ENCODE peak calls at places on chromosomes 13 and 19, in eight cellular contexts. One of them, this sample, is unnamed.

GRCh38 chr19:56312787-56313343 is 1.8 kb downstream of the ZSCAN5A start:
- DNase-seq in tibial nerve: no peak
- DNase-seq in breast epithelium: no peak
- DNase-seq in AG09309: no peak
- DNase-seq in CD4-positive, alpha-beta memory T cell: no peak
- DNase-seq in foreskin fibroblast: no peak
- DNase-seq in SJSA1: no peak
- DNase-seq in effector memory CD4-positive, alpha-beta T cell: no peak
- DNase-seq in this sample: no peak

GRCh38 chr13:113936166-113936565 is 37.7 kb downstream of the C13orf46 start:
- DNase-seq in tibial nerve: no peak
- DNase-seq in breast epithelium: no peak
- DNase-seq in AG09309: no peak
- DNase-seq in CD4-positive, alpha-beta memory T cell: no peak
- DNase-seq in foreskin fibroblast: no peak
- DNase-seq in SJSA1: no peak
- DNase-seq in effector memory CD4-positive, alpha-beta T cell: no peak
- DNase-seq in this sample: no peak

GRCh38 chr13:77222909-77223308 is 104.0 kb downstream of the MYCBP2 start:
- DNase-seq in tibial nerve: no peak
- DNase-seq in breast epithelium: no peak
- DNase-seq in AG09309: no peak
- DNase-seq in CD4-positive, alpha-beta memory T cell: no peak
- DNase-seq in foreskin fibroblast: no peak
- DNase-seq in SJSA1: no peak
- DNase-seq in effector memory CD4-positive, alpha-beta T cell: no peak
- DNase-seq in this sample: no peak

GRCh38 chr13:66948910-66949309 is 281.2 kb downstream of the PCDH9 start:
- DNase-seq in tibial nerve: no peak
- DNase-seq in breast epithelium: no peak
- DNase-seq in AG09309: no peak
- DNase-seq in CD4-positive, alpha-beta memory T cell: no peak
- DNase-seq in foreskin fibroblast: no peak
- DNase-seq in SJSA1: no peak
- DNase-seq in effector memory CD4-positive, alpha-beta T cell: no peak
- DNase-seq in this sample: no peak

GRCh38 chr13:109026266-109026665 is 396.9 kb downstream of the MYO16 start:
- DNase-seq in tibial nerve: no peak
- DNase-seq in breast epithelium: no peak
- DNase-seq in AG09309: no peak
- DNase-seq in CD4-positive, alpha-beta memory T cell: no peak
- DNase-seq in foreskin fibroblast: no peak
- DNase-seq in SJSA1: no peak
- DNase-seq in effector memory CD4-positive, alpha-beta T cell: no peak
- DNase-seq in this sample: no peak

GRCh38 chr13:59730026-59730425 is 433.7 kb downstream of the DIAPH3 start:
- DNase-seq in tibial nerve: no peak
- DNase-seq in breast epithelium: no peak
- DNase-seq in AG09309: no peak
- DNase-seq in CD4-positive, alpha-beta memory T cell: no peak
- DNase-seq in foreskin fibroblast: no peak
- DNase-seq in SJSA1: no peak
- DNase-seq in effector memory CD4-positive, alpha-beta T cell: no peak
- DNase-seq in this sample: peak; percentile 18

GRCh38 chr19:7947939-7948338 is 4.5 kb upstream of the TIMM44 start:
- DNase-seq in tibial nerve: no peak
- DNase-seq in breast epithelium: no peak
- DNase-seq in AG09309: no peak
- DNase-seq in CD4-positive, alpha-beta memory T cell: no peak
- DNase-seq in foreskin fibroblast: no peak
- DNase-seq in SJSA1: no peak
- DNase-seq in effector memory CD4-positive, alpha-beta T cell: no peak
- DNase-seq in this sample: no peak

GRCh38 chr19:5042556-5042955 is 73.6 kb downstream of the KDM4B start:
- DNase-seq in tibial nerve: no peak
- DNase-seq in breast epithelium: no peak
- DNase-seq in AG09309: no peak
- DNase-seq in CD4-positive, alpha-beta memory T cell: no peak
- DNase-seq in foreskin fibroblast: no peak
- DNase-seq in SJSA1: no peak
- DNase-seq in effector memory CD4-positive, alpha-beta T cell: no peak
- DNase-seq in this sample: no peak

GRCh38 chr19:13303381-13304129 is 153.3 kb downstream of the IER2 start:
- DNase-seq in tibial nerve: no peak
- DNase-seq in breast epithelium: no peak
- DNase-seq in AG09309: no peak
- DNase-seq in CD4-positive, alpha-beta memory T cell: no peak
- DNase-seq in foreskin fibroblast: no peak
- DNase-seq in SJSA1: no peak
- DNase-seq in effector memory CD4-positive, alpha-beta T cell: no peak
- DNase-seq in this sample: no peak

GRCh38 chr19:43471091-43471490 is 5.7 kb upstream of the LYPD3 start:
- DNase-seq in tibial nerve: no peak
- DNase-seq in breast epithelium: no peak
- DNase-seq in AG09309: no peak
- DNase-seq in CD4-positive, alpha-beta memory T cell: no peak
- DNase-seq in foreskin fibroblast: no peak
- DNase-seq in SJSA1: no peak
- DNase-seq in effector memory CD4-positive, alpha-beta T cell: no peak
- DNase-seq in this sample: no peak

GRCh38 chr19:43476606-43477005 is 11.2 kb upstream of the LYPD3 start:
- DNase-seq in tibial nerve: no peak
- DNase-seq in breast epithelium: no peak
- DNase-seq in AG09309: peak; percentile 46
- DNase-seq in CD4-positive, alpha-beta memory T cell: no peak
- DNase-seq in foreskin fibroblast: peak; percentile 62
- DNase-seq in SJSA1: peak; percentile 85
- DNase-seq in effector memory CD4-positive, alpha-beta T cell: no peak
- DNase-seq in this sample: no peak

GRCh38 chr19:43474986-43475705 is 9.7 kb upstream of the LYPD3 start:
- DNase-seq in tibial nerve: peak; percentile 94
- DNase-seq in breast epithelium: peak; percentile 96
- DNase-seq in AG09309: no peak
- DNase-seq in CD4-positive, alpha-beta memory T cell: peak; percentile 97
- DNase-seq in foreskin fibroblast: peak; percentile 92
- DNase-seq in SJSA1: no peak
- DNase-seq in effector memory CD4-positive, alpha-beta T cell: peak; percentile 95
- DNase-seq in this sample: peak; percentile 98

GRCh38 chr19:43478323-43478722 is 12.9 kb upstream of the LYPD3 start:
- DNase-seq in tibial nerve: no peak
- DNase-seq in breast epithelium: no peak
- DNase-seq in AG09309: no peak
- DNase-seq in CD4-positive, alpha-beta memory T cell: no peak
- DNase-seq in foreskin fibroblast: no peak
- DNase-seq in SJSA1: no peak
- DNase-seq in effector memory CD4-positive, alpha-beta T cell: no peak
- DNase-seq in this sample: no peak

DNA sequence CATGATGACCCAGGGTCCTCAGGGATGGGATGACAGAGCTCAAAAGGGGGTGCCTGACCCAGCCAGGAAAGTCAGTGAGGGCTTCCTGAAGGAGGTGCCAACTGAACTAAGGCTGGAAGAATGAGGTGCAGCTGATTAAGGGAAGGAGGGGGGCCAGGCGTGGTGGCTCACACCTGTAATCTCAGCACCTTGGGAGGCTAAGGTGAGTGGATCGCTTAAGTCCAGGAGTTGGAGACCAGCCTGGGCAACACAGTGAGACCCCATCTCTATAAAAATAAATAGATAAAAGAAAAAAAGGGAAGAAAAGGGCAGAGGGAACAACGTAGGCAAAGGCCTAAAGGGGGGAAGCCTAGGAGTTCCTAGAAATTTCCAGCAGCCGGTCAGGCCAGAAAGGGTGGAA is 9.1 kb upstream of the LYPD3 start:
- DNase-seq in tibial nerve: no peak
- DNase-seq in breast epithelium: no peak
- DNase-seq in AG09309: no peak
- DNase-seq in CD4-positive, alpha-beta memory T cell: no peak
- DNase-seq in foreskin fibroblast: no peak
- DNase-seq in SJSA1: no peak
- DNase-seq in effector memory CD4-positive, alpha-beta T cell: no peak
- DNase-seq in this sample: no peak
- H3K4me3 ChIP-seq in tibial nerve: peak overlapping the region; percentile 54
- H3K4me3 ChIP-seq in breast epithelium: peak overlapping the region; percentile 46
- H3K4me3 ChIP-seq in AG09309: no peak overlapping the region
- H3K4me3 ChIP-seq in CD4-positive, alpha-beta memory T cell: no peak overlapping the region
- H3K4me3 ChIP-seq in foreskin fibroblast: no peak overlapping the region
- H3K4me3 ChIP-seq in SJSA1: no peak overlapping the region
- H3K4me3 ChIP-seq in effector memory CD4-positive, alpha-beta T cell: no peak overlapping the region
- H3K4me3 ChIP-seq in this sample: no peak overlapping the region

GRCh38 chr13:52406629-52407028 is 657 bp upstream of the THSD1 start:
- DNase-seq in tibial nerve: no peak
- DNase-seq in breast epithelium: no peak
- DNase-seq in AG09309: no peak
- DNase-seq in CD4-positive, alpha-beta memory T cell: no peak
- DNase-seq in foreskin fibroblast: no peak
- DNase-seq in SJSA1: no peak
- DNase-seq in effector memory CD4-positive, alpha-beta T cell: no peak
- DNase-seq in this sample: no peak
- H3K4me3 ChIP-seq in tibial nerve: peak overlapping the region; percentile 64
- H3K4me3 ChIP-seq in breast epithelium: peak overlapping the region; percentile 65
- H3K4me3 ChIP-seq in AG09309: no peak overlapping the region
- H3K4me3 ChIP-seq in CD4-positive, alpha-beta memory T cell: no peak overlapping the region
- H3K4me3 ChIP-seq in foreskin fibroblast: peak overlapping the region; percentile 59
- H3K4me3 ChIP-seq in SJSA1: no peak overlapping the region
- H3K4me3 ChIP-seq in effector memory CD4-positive, alpha-beta T cell: peak overlapping the region; percentile 49
- H3K4me3 ChIP-seq in this sample: peak overlapping the region; percentile 56

GRCh38 chr19:23800281-23800680 is 41.6 kb upstream of the ZNF681 start:
- DNase-seq in tibial nerve: no peak
- DNase-seq in breast epithelium: no peak
- DNase-seq in AG09309: no peak
- DNase-seq in CD4-positive, alpha-beta memory T cell: peak; percentile 13
- DNase-seq in foreskin fibroblast: no peak
- DNase-seq in SJSA1: no peak
- DNase-seq in effector memory CD4-positive, alpha-beta T cell: no peak
- DNase-seq in this sample: no peak

GRCh38 chr19:23800868-23801267 is 42.2 kb upstream of the ZNF681 start:
- DNase-seq in tibial nerve: no peak
- DNase-seq in breast epithelium: no peak
- DNase-seq in AG09309: no peak
- DNase-seq in CD4-positive, alpha-beta memory T cell: no peak
- DNase-seq in foreskin fibroblast: no peak
- DNase-seq in SJSA1: no peak
- DNase-seq in effector memory CD4-positive, alpha-beta T cell: no peak
- DNase-seq in this sample: no peak

GRCh38 chr19:23799321-23799720 is 40.6 kb upstream of the ZNF681 start:
- DNase-seq in tibial nerve: no peak
- DNase-seq in breast epithelium: no peak
- DNase-seq in AG09309: no peak
- DNase-seq in CD4-positive, alpha-beta memory T cell: peak; percentile 59
- DNase-seq in foreskin fibroblast: no peak
- DNase-seq in SJSA1: no peak
- DNase-seq in effector memory CD4-positive, alpha-beta T cell: no peak
- DNase-seq in this sample: no peak

GRCh38 chr19:23802290-23802689 is 43.6 kb upstream of the ZNF681 start:
- DNase-seq in tibial nerve: no peak
- DNase-seq in breast epithelium: no peak
- DNase-seq in AG09309: no peak
- DNase-seq in CD4-positive, alpha-beta memory T cell: peak; percentile 24
- DNase-seq in foreskin fibroblast: no peak
- DNase-seq in SJSA1: no peak
- DNase-seq in effector memory CD4-positive, alpha-beta T cell: no peak
- DNase-seq in this sample: no peak

GRCh38 chr19:23801798-23802197 is 43.1 kb upstream of the ZNF681 start:
- DNase-seq in tibial nerve: no peak
- DNase-seq in breast epithelium: no peak
- DNase-seq in AG09309: no peak
- DNase-seq in CD4-positive, alpha-beta memory T cell: no peak
- DNase-seq in foreskin fibroblast: no peak
- DNase-seq in SJSA1: no peak
- DNase-seq in effector memory CD4-positive, alpha-beta T cell: no peak
- DNase-seq in this sample: no peak
- H3K4me3 ChIP-seq in tibial nerve: no peak overlapping the region
- H3K4me3 ChIP-seq in breast epithelium: no peak overlapping the region
- H3K4me3 ChIP-seq in AG09309: no peak overlapping the region
- H3K4me3 ChIP-seq in CD4-positive, alpha-beta memory T cell: peak overlapping the region; percentile 44
- H3K4me3 ChIP-seq in foreskin fibroblast: no peak overlapping the region
- H3K4me3 ChIP-seq in SJSA1: no peak overlapping the region
- H3K4me3 ChIP-seq in effector memory CD4-positive, alpha-beta T cell: peak overlapping the region; percentile 48
- H3K4me3 ChIP-seq in this sample: no peak overlapping the region

GRCh38 chr19:47044946-47045866 is 3.2 kb downstream of the TMEM160 start:
- DNase-seq in tibial nerve: no peak
- DNase-seq in breast epithelium: no peak
- DNase-seq in AG09309: no peak
- DNase-seq in CD4-positive, alpha-beta memory T cell: no peak
- DNase-seq in foreskin fibroblast: no peak
- DNase-seq in SJSA1: no peak
- DNase-seq in effector memory CD4-positive, alpha-beta T cell: no peak
- DNase-seq in this sample: no peak

GRCh38 chr19:47045867-47046470 is 2.5 kb downstream of the TMEM160 start:
- DNase-seq in tibial nerve: no peak
- DNase-seq in breast epithelium: no peak
- DNase-seq in AG09309: no peak
- DNase-seq in CD4-positive, alpha-beta memory T cell: no peak
- DNase-seq in foreskin fibroblast: no peak
- DNase-seq in SJSA1: no peak
- DNase-seq in effector memory CD4-positive, alpha-beta T cell: no peak
- DNase-seq in this sample: no peak

GRCh38 chr19:47047272-47047930 is 1.0 kb downstream of the TMEM160 start:
- DNase-seq in tibial nerve: no peak
- DNase-seq in breast epithelium: no peak
- DNase-seq in AG09309: no peak
- DNase-seq in CD4-positive, alpha-beta memory T cell: no peak
- DNase-seq in foreskin fibroblast: no peak
- DNase-seq in SJSA1: no peak
- DNase-seq in effector memory CD4-positive, alpha-beta T cell: no peak
- DNase-seq in this sample: no peak

GRCh38 chr19:47047931-47048399 is 459 bp downstream of the TMEM160 start:
- DNase-seq in tibial nerve: peak; percentile 83
- DNase-seq in breast epithelium: peak; percentile 81
- DNase-seq in AG09309: peak; percentile 64
- DNase-seq in CD4-positive, alpha-beta memory T cell: peak; percentile 59
- DNase-seq in foreskin fibroblast: peak; percentile 92
- DNase-seq in SJSA1: peak; percentile 78
- DNase-seq in effector memory CD4-positive, alpha-beta T cell: peak; percentile 38
- DNase-seq in this sample: peak; percentile 86

DNA sequence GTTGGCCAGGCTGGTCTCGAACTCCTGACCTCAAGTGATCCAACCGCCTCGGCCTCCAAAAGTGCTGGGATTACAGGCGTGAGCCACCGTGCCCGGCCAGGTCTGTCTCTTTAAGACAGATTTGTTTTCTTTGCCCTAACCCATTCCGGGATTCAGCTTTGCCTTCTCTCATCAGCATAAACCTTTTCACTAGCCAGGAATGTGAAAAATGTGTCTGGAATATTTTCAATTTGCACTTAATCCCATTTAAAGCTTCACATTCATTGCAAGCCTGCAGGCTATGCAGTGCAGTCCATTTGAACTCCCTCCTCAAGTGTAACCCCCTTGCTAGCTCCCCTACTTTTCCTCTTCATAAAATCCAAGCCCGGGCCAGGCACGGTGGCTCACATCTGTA is 880 bp upstream of the TMEM160 start:
- DNase-seq in tibial nerve: no peak
- DNase-seq in breast epithelium: no peak
- DNase-seq in AG09309: peak; percentile 41
- DNase-seq in CD4-positive, alpha-beta memory T cell: no peak
- DNase-seq in foreskin fibroblast: peak; percentile 35
- DNase-seq in SJSA1: peak; percentile 83
- DNase-seq in effector memory CD4-positive, alpha-beta T cell: no peak
- DNase-seq in this sample: no peak
- H3K4me3 ChIP-seq in tibial nerve: peak overlapping the region; percentile 92
- H3K4me3 ChIP-seq in breast epithelium: peak overlapping the region; percentile 96
- H3K4me3 ChIP-seq in AG09309: no peak overlapping the region
- H3K4me3 ChIP-seq in CD4-positive, alpha-beta memory T cell: no peak overlapping the region
- H3K4me3 ChIP-seq in foreskin fibroblast: no peak overlapping the region
- H3K4me3 ChIP-seq in SJSA1: peak overlapping the region; percentile 73
- H3K4me3 ChIP-seq in effector memory CD4-positive, alpha-beta T cell: no peak overlapping the region
- H3K4me3 ChIP-seq in this sample: peak overlapping the region; percentile 80

GRCh38 chr19:18002347-18002850 is 5.6 kb upstream of the ARRDC2 start:
- DNase-seq in tibial nerve: no peak
- DNase-seq in breast epithelium: no peak
- DNase-seq in AG09309: no peak
- DNase-seq in CD4-positive, alpha-beta memory T cell: no peak
- DNase-seq in foreskin fibroblast: no peak
- DNase-seq in SJSA1: no peak
- DNase-seq in effector memory CD4-positive, alpha-beta T cell: no peak
- DNase-seq in this sample: no peak
- H3K4me3 ChIP-seq in tibial nerve: peak overlapping the region; percentile 69
- H3K4me3 ChIP-seq in breast epithelium: peak overlapping the region; percentile 77
- H3K4me3 ChIP-seq in AG09309: peak overlapping the region; percentile 81
- H3K4me3 ChIP-seq in CD4-positive, alpha-beta memory T cell: peak overlapping the region; percentile 86
- H3K4me3 ChIP-seq in foreskin fibroblast: peak overlapping the region; percentile 67
- H3K4me3 ChIP-seq in SJSA1: peak overlapping the region; percentile 89
- H3K4me3 ChIP-seq in effector memory CD4-positive, alpha-beta T cell: peak overlapping the region; percentile 58
- H3K4me3 ChIP-seq in this sample: no peak overlapping the region

This sample was measured in BE2C.